ENCODE peak calls at places on chromosome 13, in five cellular contexts. C is HCT116, P is GM12878, W is K562, Y is H1. H is an unnamed sample.
A peak's percentile ranks its signal among the peaks of the same experiment; 100 is the strongest.

GRCh38 chr13:45974500-45974899 is 78.0 kb downstream of the ZC3H13 start:
- DNase-seq in C (no peak), P (no peak), W (no peak), Y (no peak), H (no peak)

GRCh38 chr13:42548731-42549554 is 25.0 kb upstream of the TNFSF11 start:
- DNase-seq in C (no peak), P (peak; percentile 98), W (peak; percentile 7), Y (no peak), H (no peak)

GRCh38 chr13:69565334-69565733 is 542.3 kb upstream of the ATXN8OS start:
- DNase-seq in C (peak; percentile 49), P (peak; percentile 12), W (peak; percentile 7), Y (no peak), H (peak; percentile 34)

GRCh38 chr13:80215368-80215767 is 125.6 kb downstream of the SPRY2 start:
- DNase-seq in C (no peak), P (no peak), W (no peak), Y (no peak), H (no peak)

GRCh38 chr13:113020323-113021080 is 51.5 kb downstream of the MCF2L start:
- DNase-seq in C (no peak), P (no peak), W (no peak), Y (no peak), H (no peak)

GRCh38 chr13:29583073-29583785 is 12.3 kb downstream of the SLC7A1 start:
- DNase-seq in C (no peak), P (no peak), W (peak; percentile 38), Y (no peak), H (no peak)

GRCh38 chr13:85693889-85694511 is 105.2 kb downstream of the SLITRK6 start:
- DNase-seq in C (no peak), P (no peak), W (no peak), Y (no peak), H (no peak)

GRCh38 chr13:59356607-59357006 is 807.1 kb downstream of the DIAPH3 start:
- DNase-seq in C (no peak), P (no peak), W (no peak), Y (no peak), H (no peak)

GRCh38 chr13:75079226-75079625 is 402.7 kb downstream of the TBC1D4 start:
- DNase-seq in C (no peak), P (no peak), W (no peak), Y (no peak), H (no peak)

GRCh38 chr13:23615677-23616076 is 45.5 kb downstream of the TNFRSF19 start:
- DNase-seq in C (no peak), P (no peak), W (no peak), Y (no peak), H (no peak)

GRCh38 chr13:65789815-65790214 is 1440.3 kb downstream of the PCDH9 start:
- DNase-seq in C (no peak), P (no peak), W (no peak), Y (no peak), H (no peak)

GRCh38 chr13:50735071-50735470 is 108.4 kb downstream of the DLEU7 start:
- DNase-seq in C (no peak), P (no peak), W (no peak), Y (no peak), H (no peak)

GRCh38 chr13:29909975-29910674 is 59.7 kb upstream of the UBL3 start:
- DNase-seq in C (no peak), P (no peak), W (no peak), Y (no peak), H (no peak)

GRCh38 chr13:96229356-96229755 is 139.4 kb downstream of the HS6ST3 start:
- DNase-seq in C (peak; percentile 48), P (no peak), W (peak; percentile 8), Y (peak; percentile 17), H (no peak)

GRCh38 chr13:114049026-114049425 is 75.2 kb upstream of the C13orf46 start:
- DNase-seq in C (no peak), P (no peak), W (no peak), Y (no peak), H (no peak)

GRCh38 chr13:99923877-99924582 is 47.5 kb downstream of the ZIC5 start:
- DNase-seq in C (no peak), P (no peak), W (no peak), Y (no peak), H (no peak)

GRCh38 chr13:21075303-21076264 is 14.2 kb upstream of the LATS2 start:
- DNase-seq in C (no peak), P (no peak), W (no peak), Y (no peak), H (peak; percentile 76)

GRCh38 chr13:72221276-72221962 is 354.4 kb upstream of the DACH1 start:
- DNase-seq in C (peak; percentile 18), P (no peak), W (peak; percentile 4), Y (peak; percentile 75), H (peak; percentile 82)

GRCh38 chr13:71378992-71379905 is 487.8 kb downstream of the DACH1 start:
- DNase-seq in C (no peak), P (no peak), W (no peak), Y (no peak), H (no peak)

GRCh38 chr13:100789481-100789880 is 114.9 kb upstream of the TMTC4 start:
- DNase-seq in C (no peak), P (no peak), W (no peak), Y (no peak), H (no peak)

GRCh38 chr13:19836472-19836871 is 27.0 kb downstream of the ZMYM5 start:
- DNase-seq in C (no peak), P (no peak), W (no peak), Y (no peak), H (no peak)

GRCh38 chr13:78655906-78656305 is 3.0 kb downstream of the OBI1 start:
- DNase-seq in C (no peak), P (no peak), W (no peak), Y (no peak), H (no peak)

GRCh38 chr13:47594833-47595232 is 406.2 kb downstream of the SUCLA2 start:
- DNase-seq in C (no peak), P (no peak), W (no peak), Y (peak; percentile 2), H (no peak)

GRCh38 chr13:80469841-80470378 is 129.0 kb upstream of the SPRY2 start:
- DNase-seq in C (no peak), P (no peak), W (no peak), Y (no peak), H (no peak)

GRCh38 chr13:93180376-93180966 is 46.1 kb upstream of the GPC6 start:
- DNase-seq in C (no peak), P (no peak), W (no peak), Y (no peak), H (no peak)

DNA sequence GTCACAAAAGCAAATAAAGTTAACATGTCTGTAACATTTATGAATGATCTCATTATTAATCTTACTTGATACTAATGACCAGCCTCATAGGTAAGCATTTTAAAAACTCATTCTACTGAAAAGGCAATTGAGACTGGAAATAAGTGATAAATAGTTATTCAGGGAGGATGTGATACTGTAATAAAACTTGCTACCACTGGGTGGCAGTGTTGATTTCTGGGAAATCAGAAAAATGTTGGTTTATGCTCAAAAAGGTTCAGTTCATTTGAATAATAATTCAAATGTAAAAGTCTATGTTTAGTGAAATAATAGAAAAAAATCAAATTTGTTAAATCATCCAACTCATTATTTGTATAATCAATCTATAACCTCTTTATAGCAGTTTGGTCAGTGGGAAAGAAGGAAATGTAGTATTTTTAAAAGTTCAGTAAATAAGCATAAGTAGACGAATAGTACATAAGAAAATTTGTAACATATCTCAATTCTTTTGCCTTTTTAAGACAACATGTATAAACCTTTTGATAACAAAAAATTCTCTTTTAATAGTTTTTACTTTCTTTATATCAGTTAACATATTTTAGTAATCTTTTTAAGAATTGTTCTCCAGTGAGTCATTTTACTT is 9.6 kb downstream of the ABHD13 start:
- DNase-seq in C (peak; percentile 19), P (no peak), W (peak; percentile 29), Y (no peak), H (no peak)
- TF ChIP-seq ATF3 in C (no peak), P (no peak), W (no peak), Y (no peak), H (no peak)

GRCh38 chr13:36082396-36082795 is 48.8 kb downstream of the DCLK1 start:
- DNase-seq in C (no peak), P (no peak), W (no peak), Y (no peak), H (no peak)
- TF ChIP-seq ATF3 in C (no peak), P (no peak), W (no peak), Y (no peak), H (no peak)

DNA sequence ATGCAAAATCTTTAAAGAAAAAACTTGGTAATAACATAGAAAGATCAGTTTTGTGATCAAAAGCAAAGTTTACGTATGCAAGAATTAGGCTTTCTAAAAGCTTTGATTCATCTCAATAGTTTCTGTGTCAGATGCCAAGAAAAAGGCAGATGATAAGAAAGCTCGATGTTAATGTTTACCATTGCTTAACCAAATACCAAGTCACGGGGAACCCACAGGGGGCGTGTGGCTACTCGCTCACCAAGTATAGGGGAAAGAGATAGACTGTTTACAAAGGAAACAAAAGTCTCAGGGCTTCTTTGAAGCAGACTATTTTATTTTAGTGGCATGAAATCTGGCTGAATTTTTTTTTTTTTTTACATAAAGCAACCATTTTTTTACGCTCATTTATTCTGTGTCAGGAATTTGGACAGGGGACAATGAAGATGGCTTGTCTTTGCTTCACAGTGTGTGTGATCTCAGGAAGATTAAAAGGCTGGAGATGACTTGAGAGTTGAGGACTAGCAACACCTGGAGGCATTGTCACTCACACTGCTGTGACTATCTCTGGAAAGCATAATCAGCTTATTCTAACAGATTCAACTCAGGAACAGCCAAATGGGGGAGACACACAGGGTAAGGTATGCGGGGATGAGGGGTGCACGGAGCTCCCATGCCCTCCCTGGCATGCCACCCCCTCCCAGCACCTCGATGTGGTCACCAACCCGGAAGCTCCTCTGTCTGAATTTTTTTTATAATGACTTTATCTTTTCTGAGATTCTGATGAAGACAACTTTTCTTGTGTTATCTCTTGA is 24.9 kb downstream of the RCBTB1 start:
- DNase-seq in C (no peak), P (no peak), W (no peak), Y (no peak), H (peak; percentile 27)
- TF ChIP-seq ATF3 in C (no peak), P (no peak), W (no peak), Y (no peak), H (no peak)

GRCh38 chr13:25171517-25172302 is at the start of gene AMER2:
- DNase-seq in C (no peak), P (no peak), W (no peak), Y (no peak), H (peak; percentile 28)

GRCh38 chr13:25172303-25172630 is 179 bp upstream of the AMER2 start:
- DNase-seq in C (no peak), P (no peak), W (no peak), Y (no peak), H (no peak)

GRCh38 chr13:25170554-25171107 is 1.5 kb downstream of the AMER2 start:
- DNase-seq in C (no peak), P (no peak), W (no peak), Y (no peak), H (peak; percentile 57)

GRCh38 chr13:25169951-25170553 is 2.0 kb downstream of the AMER2 start:
- DNase-seq in C (no peak), P (no peak), W (no peak), Y (no peak), H (no peak)

DNA sequence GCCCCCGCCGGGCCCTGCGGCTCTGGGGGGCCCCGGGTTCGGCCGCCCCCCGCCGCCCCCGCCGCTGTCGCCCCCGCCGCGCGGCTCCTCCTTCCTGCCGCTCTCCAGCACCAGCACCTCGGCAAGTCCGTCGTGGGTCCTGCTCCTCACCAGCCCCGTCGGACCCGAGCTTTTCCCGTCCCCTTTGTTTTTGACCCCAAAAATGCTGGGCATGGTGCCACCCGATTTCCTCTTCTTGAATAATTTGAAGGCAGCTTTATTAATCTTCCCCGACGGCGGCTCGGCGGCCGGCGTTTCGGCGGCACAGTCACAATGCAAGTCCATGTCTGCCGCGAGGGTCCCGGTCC is 945 bp downstream of the AMER2 start:
- DNase-seq in C (no peak), P (no peak), W (no peak), Y (no peak), H (no peak)
- TF ChIP-seq ATF3 in C (no peak), P (no peak), W (no peak), Y (no peak), H (no peak)